ENCODE peak calls at places on chromosomes 16 and 17, in five cellular contexts. R is stimulated activated CD4-positive, alpha-beta T cell treated with anti-CD3 and anti-CD28 coated beads, Interleukin-1b, Interleukin-23, amount 100 ng/mL, for 1 hour; U is dermis blood vessel endothelial cell; V is activated naive CD8-positive, alpha-beta T cell treated with anti-CD3 and anti-CD28 coated beads, Interleukin-2, amount 50 U/mL, for 16 hours; A is fibroblast of lung. F is an unnamed sample.

GRCh38 chr16:48054881-48055601 is 100.8 kb downstream of the ABCC12 start:
- DNase-seq in R (no peak), A (peak; percentile 78), U (peak; percentile 75), V (no peak), F (peak; percentile 60)

GRCh38 chr16:89257281-89257731 is 39.8 kb downstream of the ZNF778 start:
- DNase-seq in U (peak; percentile 20), V (no peak), A (no peak), R (no peak), F (no peak)

GRCh38 chr17:48310748-48311213 is 119.2 kb downstream of the SKAP1 start:
- DNase-seq in V (no peak), A (no peak), U (no peak), R (no peak), F (no peak)

GRCh38 chr17:45426561-45426960 is 6.1 kb downstream of the ARHGAP27 start:
- DNase-seq in U (no peak), A (no peak), R (no peak), V (no peak), F (no peak)

GRCh38 chr16:76668207-76668725 is 391.1 kb downstream of the CNTNAP4 start:
- DNase-seq in A (no peak), V (no peak), U (no peak), R (no peak), F (no peak)

GRCh38 chr16:80300876-80301275 is 239.9 kb upstream of the DYNLRB2 start:
- DNase-seq in R (no peak), U (no peak), A (peak; percentile 2), V (no peak), F (peak; percentile 61)

GRCh38 chr17:64418506-64419339 is 28.1 kb upstream of the PECAM1 start:
- DNase-seq in A (peak; percentile 89), U (peak; percentile 86), V (no peak), R (no peak), F (peak; percentile 64)

GRCh38 chr16:4687416-4687815 is 5.9 kb upstream of the NUDT16L1 start:
- DNase-seq in A (no peak), U (no peak), R (no peak), V (no peak), F (no peak)

GRCh38 chr17:40480501-40481003 is 20.9 kb downstream of the TNS4 start:
- DNase-seq in A (peak; percentile 81), V (peak; percentile 68), U (peak; percentile 31), R (peak; percentile 46), F (no peak)